ENCODE peak calls at places on chromosomes 1 and 21, in ten cellular contexts. K is astrocyte, Y is upper lobe of right lung, M is lower lobe of right lung, P is left lung, R is MM.1S, E is fibroblast of lung, D is tibial artery, X is aorta, S is uterus. Z is an unnamed sample.

GRCh38 chr1:166843769-166844596 is 4.7 kb downstream of the POGK start:
- DNase-seq in K (peak), Y (no peak), M (no peak), P (no peak), R (no peak), E (peak), D (no peak), X (no peak), S (no peak), Z (no peak)

GRCh38 chr1:227268943-227269342 is 49.3 kb downstream of the CDC42BPA start:
- DNase-seq in K (no peak), Y (no peak), M (no peak), P (no peak), R (no peak), E (no peak), D (no peak), X (no peak), S (no peak), Z (no peak)

GRCh38 chr1:6574025-6574620 is 5.7 kb upstream of the ZBTB48 start:
- DNase-seq in K (no peak), Y (no peak), M (no peak), P (no peak), R (no peak), E (no peak), D (no peak), X (no peak), S (no peak), Z (no peak)

GRCh38 chr1:119298687-119299086 is 69.9 kb upstream of the HAO2 start:
- DNase-seq in K (peak), Y (no peak), M (no peak), P (no peak), R (peak), E (peak), D (no peak), X (no peak), S (no peak), Z (no peak)

GRCh38 chr1:45243476-45244343 is 37.3 kb upstream of the ZSWIM5 start:
- DNase-seq in K (no peak), Y (no peak), M (no peak), P (no peak), R (no peak), E (peak), D (no peak), X (no peak), S (no peak), Z (no peak)

GRCh38 chr1:100358210-100358609 is 5.9 kb downstream of the CDC14A start:
- DNase-seq in K (no peak), Y (no peak), M (no peak), P (no peak), R (no peak), E (no peak), D (no peak), X (no peak), S (no peak), Z (no peak)

GRCh38 chr1:47231314-47232186 is 475 bp downstream of the TAL1 start:
- DNase-seq in K (peak), Y (no peak), M (no peak), P (no peak), R (no peak), E (peak), D (peak), X (peak), S (no peak), Z (peak)

GRCh38 chr1:241485554-241485992 is 34.0 kb downstream of the FH start:
- DNase-seq in K (no peak), Y (no peak), M (no peak), P (no peak), R (peak), E (peak), D (no peak), X (no peak), S (no peak), Z (no peak)

GRCh38 chr21:14862794-14863720 is 201.7 kb downstream of the NRIP1 start:
- DNase-seq in K (no peak), Y (no peak), M (no peak), P (no peak), R (peak), E (no peak), D (no peak), X (no peak), S (no peak), Z (no peak)

GRCh38 chr1:68051475-68051874 is 1.0 kb upstream of the DIRAS3 start:
- DNase-seq in K (peak), Y (no peak), M (no peak), P (peak), R (no peak), E (peak), D (peak), X (peak), S (peak), Z (no peak)

GRCh38 chr1:198601936-198602889 is 36.6 kb upstream of the PTPRC start:
- DNase-seq in K (peak), Y (no peak), M (no peak), P (no peak), R (no peak), E (peak), D (no peak), X (no peak), S (no peak), Z (peak)

GRCh38 chr1:218262259-218262658 is 22.8 kb upstream of the RRP15 start:
- DNase-seq in K (no peak), Y (no peak), M (no peak), P (no peak), R (no peak), E (no peak), D (no peak), X (no peak), S (no peak), Z (no peak)

GRCh38 chr1:204376919-204377799 is 17.4 kb upstream of the PLEKHA6 start:
- DNase-seq in K (no peak), Y (no peak), M (no peak), P (no peak), R (no peak), E (no peak), D (no peak), X (no peak), S (no peak), Z (no peak)

GRCh38 chr1:92536593-92537332 is 50.0 kb upstream of the GFI1 start:
- DNase-seq in K (peak), Y (no peak), M (no peak), P (no peak), R (peak), E (peak), D (no peak), X (no peak), S (no peak), Z (peak)

GRCh38 chr1:117146570-117147340 is 25.2 kb upstream of the TRIM45 start:
- DNase-seq in K (peak), Y (no peak), M (no peak), P (no peak), R (no peak), E (peak), D (no peak), X (no peak), S (no peak), Z (no peak)

GRCh38 chr1:209733409-209734192 is 22.3 kb upstream of the TRAF3IP3 start:
- DNase-seq in K (no peak), Y (no peak), M (no peak), P (no peak), R (no peak), E (no peak), D (no peak), X (no peak), S (no peak), Z (no peak)

GRCh38 chr1:50422946-50423669 is at the start of gene DMRTA2:
- DNase-seq in K (peak), Y (no peak), M (no peak), P (no peak), R (no peak), E (peak), D (no peak), X (no peak), S (no peak), Z (no peak)

GRCh38 chr21:45414396-45415187 is 9.6 kb downstream of the COL18A1 start:
- DNase-seq in K (no peak), Y (no peak), M (peak), P (no peak), R (no peak), E (no peak), D (no peak), X (peak), S (no peak), Z (no peak)

GRCh38 chr1:84603941-84604830 is 29.9 kb upstream of the CTBS start:
- DNase-seq in K (peak), Y (no peak), M (no peak), P (no peak), R (peak), E (peak), D (peak), X (peak), S (peak), Z (no peak)

GRCh38 chr1:28066393-28067154 is 21.8 kb downstream of the EYA3 start:
- DNase-seq in K (no peak), Y (no peak), M (no peak), P (no peak), R (no peak), E (no peak), D (no peak), X (no peak), S (no peak), Z (no peak)

GRCh38 chr1:116330342-116330652 is 42.7 kb upstream of the ATP1A1 start:
- DNase-seq in K (no peak), Y (no peak), M (peak), P (no peak), R (peak), E (no peak), D (no peak), X (no peak), S (no peak), Z (no peak)

GRCh38 chr1:205449750-205450443 is 5.9 kb downstream of the BLACAT1 start:
- DNase-seq in K (peak), Y (peak), M (peak), P (peak), R (no peak), E (peak), D (no peak), X (no peak), S (peak), Z (no peak)

GRCh38 chr1:164768045-164768402 is 209.0 kb downstream of the PBX1 start:
- DNase-seq in K (peak), Y (no peak), M (no peak), P (no peak), R (peak), E (peak), D (no peak), X (no peak), S (no peak), Z (no peak)

DNA sequence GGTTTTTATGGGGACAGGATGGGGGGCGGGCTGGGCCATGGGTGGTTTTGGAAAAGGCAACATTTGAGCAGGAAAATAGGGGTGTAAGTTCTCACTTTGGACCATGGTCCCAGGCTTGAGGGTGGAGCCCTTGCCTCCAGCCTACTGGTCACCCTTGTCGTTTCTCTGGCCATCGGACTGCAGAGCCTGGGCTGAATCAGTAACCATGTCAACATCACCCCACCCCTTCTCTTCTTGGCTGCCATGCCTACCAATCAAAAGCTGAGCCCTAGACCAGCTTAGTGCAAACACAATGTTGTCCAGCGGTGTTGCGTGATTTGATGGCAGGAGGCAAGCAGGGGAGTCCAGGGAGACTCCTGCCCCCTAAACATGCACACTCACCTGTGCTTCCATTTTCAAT is 231.0 kb upstream of the KAZN start:
- DNase-seq in K (no peak), Y (no peak), M (no peak), P (no peak), R (no peak), E (no peak), D (no peak), X (no peak), S (no peak), Z (no peak)
- H3K27ac ChIP-seq in K (no peak), Y (no peak), M (no peak), P (no peak), R (no peak), E (no peak), D (no peak), X (no peak), S (no peak), Z (no peak)

DNA sequence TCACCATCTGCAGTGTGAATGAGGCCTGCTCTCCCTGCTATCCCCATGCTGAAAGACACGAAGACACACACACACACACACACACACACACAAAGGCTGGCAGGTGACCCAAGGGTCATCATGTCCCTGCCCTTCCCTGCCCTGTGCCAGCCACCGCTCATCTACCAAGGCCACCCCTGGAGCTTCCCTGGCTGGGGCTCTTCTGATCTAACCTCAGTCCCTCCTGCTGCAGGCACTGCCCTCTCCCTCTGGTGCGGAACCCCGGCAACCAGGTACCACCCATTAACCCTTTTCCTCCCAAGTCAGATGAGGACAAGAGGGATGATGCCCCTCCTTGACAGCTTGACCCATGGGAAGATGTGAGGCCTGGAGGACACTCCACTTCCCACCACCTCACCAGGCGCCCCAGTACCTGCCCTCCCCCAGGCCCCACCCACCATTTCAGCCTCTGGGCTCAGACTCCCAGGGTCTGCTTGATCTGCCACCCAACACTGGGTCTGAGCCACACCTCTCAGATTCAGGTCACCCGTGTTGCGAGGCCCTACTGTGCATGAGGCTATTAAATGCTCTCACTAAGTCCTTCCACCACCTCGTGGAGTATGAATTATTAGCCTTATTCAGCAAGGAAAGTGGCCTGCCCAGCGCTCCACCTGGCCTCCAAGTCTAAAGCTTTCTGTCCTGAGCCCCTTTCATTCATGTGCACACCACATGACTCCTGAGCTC is 2.5 kb downstream of the SDC3 start:
- DNase-seq in K (no peak), Y (no peak), M (peak), P (no peak), R (no peak), E (no peak), D (no peak), X (peak), S (no peak), Z (no peak)
- H3K4me3 ChIP-seq in K (no peak), Y (no peak), M (no peak), P (no peak), R (no peak), E (no peak), D (no peak), X (no peak), S (no peak), Z (no peak)

GRCh38 chr1:113808450-113809195 is 3.7 kb downstream of the RSBN1 start:
- DNase-seq in K (no peak), Y (no peak), M (no peak), P (no peak), R (no peak), E (peak), D (no peak), X (no peak), S (no peak), Z (peak)
- H3K27ac ChIP-seq in K (no peak), Y (no peak), M (peak), P (no peak), R (no peak), E (no peak), D (no peak), X (no peak), S (no peak), Z (peak)

GRCh38 chr1:245694476-245695195 is 539.9 kb downstream of the KIF26B start:
- DNase-seq in K (no peak), Y (no peak), M (no peak), P (no peak), R (no peak), E (no peak), D (no peak), X (no peak), S (no peak), Z (no peak)

GRCh38 chr1:245698860-245699259 is 544.1 kb downstream of the KIF26B start:
- DNase-seq in K (no peak), Y (no peak), M (no peak), P (no peak), R (no peak), E (no peak), D (no peak), X (no peak), S (no peak), Z (no peak)

GRCh38 chr1:245700631-245701030 is 545.8 kb downstream of the KIF26B start:
- DNase-seq in K (no peak), Y (no peak), M (no peak), P (no peak), R (no peak), E (no peak), D (no peak), X (no peak), S (no peak), Z (no peak)

GRCh38 chr1:245695211-245695610 is 540.4 kb downstream of the KIF26B start:
- DNase-seq in K (no peak), Y (no peak), M (no peak), P (no peak), R (no peak), E (no peak), D (no peak), X (no peak), S (no peak), Z (no peak)

DNA sequence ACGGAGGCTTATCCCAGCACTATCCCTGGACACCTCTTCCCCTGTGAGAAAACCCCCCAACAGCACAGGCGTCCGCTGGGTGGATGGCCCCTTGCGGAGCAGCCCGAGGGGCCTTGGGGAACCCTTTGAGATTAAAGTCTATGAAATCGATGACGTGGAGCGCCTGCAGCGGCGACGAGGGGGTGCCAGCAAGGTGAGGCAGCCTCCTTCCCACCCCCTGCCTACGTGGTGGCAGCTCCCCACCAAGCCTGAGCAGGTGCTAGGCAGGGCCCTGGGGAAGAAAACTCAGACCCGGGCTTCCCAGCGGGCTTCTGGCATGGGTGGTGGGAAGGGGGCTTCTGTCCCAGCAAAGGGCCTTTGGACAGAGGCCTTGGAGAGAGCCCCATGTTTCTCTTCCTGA is 543.3 kb downstream of the KIF26B start:
- DNase-seq in K (no peak), Y (no peak), M (no peak), P (no peak), R (no peak), E (no peak), D (no peak), X (no peak), S (no peak), Z (no peak)
- H3K4me3 ChIP-seq in K (no peak), Y (no peak), M (no peak), P (no peak), R (no peak), E (no peak), D (no peak), X (no peak), S (no peak), Z (no peak)

GRCh38 chr1:8473121-8473891 is 155.4 kb downstream of the SLC45A1 start:
- DNase-seq in K (no peak), Y (no peak), M (no peak), P (no peak), R (no peak), E (no peak), D (no peak), X (no peak), S (no peak), Z (no peak)

GRCh38 chr1:8474369-8474768 is 156.5 kb downstream of the SLC45A1 start:
- DNase-seq in K (no peak), Y (no peak), M (no peak), P (no peak), R (peak), E (no peak), D (no peak), X (no peak), S (no peak), Z (no peak)

GRCh38 chr1:8471451-8471850 is 153.5 kb downstream of the SLC45A1 start:
- DNase-seq in K (no peak), Y (no peak), M (no peak), P (no peak), R (no peak), E (no peak), D (no peak), X (no peak), S (no peak), Z (no peak)

GRCh38 chr1:8473892-8474300 is 156.0 kb downstream of the SLC45A1 start:
- DNase-seq in K (no peak), Y (no peak), M (no peak), P (no peak), R (no peak), E (no peak), D (no peak), X (no peak), S (no peak), Z (no peak)

DNA sequence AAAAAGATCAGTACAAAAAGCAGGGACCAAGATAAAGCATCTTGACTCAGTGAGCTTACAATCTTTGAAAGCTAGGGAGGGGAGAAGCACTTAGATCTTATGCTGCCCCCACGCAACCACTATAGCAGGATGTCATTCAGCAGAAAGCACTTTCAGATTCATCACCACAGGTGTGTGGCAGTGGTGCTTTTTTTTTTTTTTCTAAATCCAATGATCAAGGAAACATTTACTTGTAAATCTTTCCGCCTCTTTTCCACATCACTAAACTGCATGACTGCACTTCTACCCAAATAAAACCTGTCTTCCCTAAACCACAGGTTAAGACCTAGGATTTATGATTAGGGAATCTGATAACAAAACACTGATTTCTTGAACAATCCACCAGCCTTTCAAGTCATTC is 154.8 kb downstream of the SLC45A1 start:
- DNase-seq in K (no peak), Y (no peak), M (no peak), P (no peak), R (peak), E (no peak), D (no peak), X (no peak), S (no peak), Z (peak)
- H3K27ac ChIP-seq in K (no peak), Y (no peak), M (no peak), P (no peak), R (no peak), E (no peak), D (no peak), X (no peak), S (no peak), Z (no peak)

GRCh38 chr1:54200519-54200997 is 591 bp downstream of the MRPL37 start:
- DNase-seq in K (no peak), Y (no peak), M (no peak), P (no peak), R (peak), E (no peak), D (no peak), X (no peak), S (no peak), Z (no peak)
- H3K4me3 ChIP-seq in K (peak), Y (peak), M (peak), P (peak), R (peak), E (peak), D (peak), X (peak), S (peak), Z (peak)

DNA sequence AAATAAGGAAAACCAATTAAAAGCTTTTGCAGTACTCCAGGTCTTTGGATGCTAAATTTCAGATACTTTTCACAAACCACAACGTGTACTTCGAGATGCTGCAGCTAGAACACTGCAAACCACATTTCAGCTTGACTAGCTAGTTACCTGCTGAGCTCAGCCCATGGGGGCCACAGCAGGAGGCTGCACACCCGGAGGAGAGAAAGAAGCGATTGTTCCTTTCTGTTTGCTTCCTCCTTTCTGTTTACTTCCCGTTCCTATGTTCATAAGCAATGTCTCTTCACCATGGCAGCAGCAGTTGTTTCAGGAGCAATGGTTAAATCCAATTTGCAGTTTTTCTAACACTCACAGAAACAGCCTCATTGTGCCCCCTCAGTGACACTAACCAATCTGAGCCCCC is 225.6 kb upstream of the FGGY start:
- DNase-seq in K (no peak), Y (no peak), M (no peak), P (no peak), R (peak), E (no peak), D (no peak), X (no peak), S (no peak), Z (peak)
- H3K27ac ChIP-seq in K (no peak), Y (peak), M (no peak), P (no peak), R (peak), E (no peak), D (no peak), X (no peak), S (no peak), Z (no peak)